ENCODE peak calls at places on chromosomes 12 and 14, in five cellular contexts. L is stomach; J is CD8-positive, alpha-beta memory T cell; P is heart left ventricle; Q is CD4-positive, CD25-positive, alpha-beta regulatory T cell. Z is an unnamed sample.

GRCh38 chr14:59004012-59004411 is 184.5 kb upstream of the DAAM1 start:
- DNase-seq in L (no peak), J (no peak), P (no peak), Q (no peak), Z (peak; percentile 35)

GRCh38 chr14:77965919-77966435 is 166.1 kb downstream of the ADCK1 start:
- DNase-seq in L (peak; percentile 54), J (no peak), P (no peak), Q (peak; percentile 38), Z (peak; percentile 6)

GRCh38 chr12:69688496-69689427 is 10.3 kb downstream of the BEST3 start:
- DNase-seq in L (peak; percentile 31), J (no peak), P (peak; percentile 76), Q (peak; percentile 19), Z (peak; percentile 91)

GRCh38 chr12:111410229-111411186 is 4.8 kb downstream of the SH2B3 start:
- DNase-seq in L (no peak), J (no peak), P (no peak), Q (no peak), Z (peak; percentile 52)

GRCh38 chr14:104800600-104801283 is at the start of gene ZBTB42:
- DNase-seq in L (peak; percentile 95), J (peak; percentile 62), P (peak; percentile 83), Q (peak; percentile 76), Z (peak; percentile 77)

GRCh38 chr12:114192013-114192412 is 213.9 kb downstream of the TBX5 start:
- DNase-seq in L (no peak), J (no peak), P (no peak), Q (no peak), Z (no peak)

GRCh38 chr12:51320695-51321320 is 3.2 kb downstream of the BIN2 start:
- DNase-seq in L (no peak), J (peak; percentile 5), P (no peak), Q (peak; percentile 53), Z (peak; percentile 43)

GRCh38 chr12:104177663-104178501 is 37.7 kb upstream of the TXNRD1 start:
- DNase-seq in L (peak; percentile 38), J (no peak), P (peak; percentile 64), Q (peak; percentile 42), Z (peak; percentile 100)

GRCh38 chr12:80794506-80794905 is 77.8 kb downstream of the MYF5 start:
- DNase-seq in L (no peak), J (no peak), P (no peak), Q (no peak), Z (no peak)

GRCh38 chr12:8849785-8850184 is 27.4 kb downstream of the A2ML1 start:
- DNase-seq in L (no peak), J (no peak), P (no peak), Q (no peak), Z (no peak)

GRCh38 chr12:110741795-110742717 is 635 bp downstream of the PPP1CC start:
- DNase-seq in L (peak; percentile 28), J (no peak), P (no peak), Q (peak; percentile 57), Z (peak; percentile 37)

GRCh38 chr14:29724991-29725390 is 202.7 kb downstream of the PRKD1 start:
- DNase-seq in L (no peak), J (no peak), P (no peak), Q (no peak), Z (peak; percentile 76)

GRCh38 chr14:70773182-70773862 is 36.0 kb downstream of the MAP3K9 start:
- DNase-seq in L (no peak), J (no peak), P (no peak), Q (no peak), Z (no peak)

GRCh38 chr14:84323450-84323849 is 1206.5 kb upstream of the FLRT2 start:
- DNase-seq in L (no peak), J (no peak), P (no peak), Q (no peak), Z (no peak)

GRCh38 chr12:110253176-110253575 is 27.9 kb upstream of the ATP2A2 start:
- DNase-seq in L (peak; percentile 70), J (no peak), P (peak; percentile 84), Q (no peak), Z (peak; percentile 45)

GRCh38 chr12:99435095-99435791 is 212.3 kb upstream of the GARIN6 start:
- DNase-seq in L (no peak), J (no peak), P (no peak), Q (no peak), Z (no peak)

GRCh38 chr12:4243098-4243795 is 30.3 kb upstream of the CCND2 start:
- DNase-seq in L (no peak), J (no peak), P (no peak), Q (no peak), Z (no peak)

GRCh38 chr12:123250471-123251383 is 17.5 kb downstream of the MTRFR start:
- DNase-seq in L (peak; percentile 84), J (no peak), P (peak; percentile 37), Q (no peak), Z (no peak)

GRCh38 chr12:116065561-116065960 is 211.9 kb downstream of the MED13L start:
- DNase-seq in L (no peak), J (no peak), P (no peak), Q (no peak), Z (peak; percentile 52)

GRCh38 chr14:74786916-74787315 is 23.8 kb downstream of the YLPM1 start:
- DNase-seq in L (no peak), J (no peak), P (no peak), Q (no peak), Z (no peak)

GRCh38 chr12:29238822-29239291 is 89.8 kb downstream of the FAR2 start:
- DNase-seq in L (no peak), J (no peak), P (no peak), Q (no peak), Z (no peak)

GRCh38 chr12:79650440-79650839 is 40.3 kb downstream of the PAWR start:
- DNase-seq in L (no peak), J (no peak), P (no peak), Q (no peak), Z (no peak)

GRCh38 chr12:83700858-83701257 is 1014.2 kb downstream of the TMTC2 start:
- DNase-seq in L (no peak), J (no peak), P (no peak), Q (no peak), Z (no peak)

GRCh38 chr12:45658066-45658465 is 71.4 kb upstream of the ARID2 start:
- DNase-seq in L (no peak), J (no peak), P (no peak), Q (no peak), Z (no peak)

GRCh38 chr12:112419269-112420133 is 754 bp downstream of the PTPN11 start:
- DNase-seq in L (peak; percentile 64), J (no peak), P (peak; percentile 74), Q (peak; percentile 60), Z (peak; percentile 79)

GRCh38 chr14:83251402-83251801 is 1717.7 kb upstream of the SEL1L start:
- DNase-seq in L (no peak), J (no peak), P (no peak), Q (no peak), Z (no peak)

GRCh38 chr12:452667-453210 is 7.0 kb upstream of the B4GALNT3 start:
- DNase-seq in L (peak; percentile 41), J (peak; percentile 43), P (peak; percentile 64), Q (no peak), Z (no peak)

GRCh38 chr12:84766375-84766774 is 146.2 kb downstream of the SLC6A15 start:
- DNase-seq in L (no peak), J (no peak), P (no peak), Q (no peak), Z (no peak)

GRCh38 chr12:2284857-2285256 is 232.1 kb downstream of the CACNA1C start:
- DNase-seq in L (peak; percentile 66), J (no peak), P (peak; percentile 89), Q (peak; percentile 20), Z (peak; percentile 88)
- H3K27ac ChIP-seq in L (peak overlapping the region; percentile 54), J (no peak overlapping the region), P (peak overlapping the region; percentile 65), Q (no peak overlapping the region), Z (peak overlapping the region; percentile 61)

GRCh38 chr12:49730568-49731101 is 10.7 kb upstream of the TMBIM6 start:
- DNase-seq in L (no peak), J (no peak), P (no peak), Q (no peak), Z (no peak)
- H3K9me3 ChIP-seq in L (no peaks in the 10 kb centered on the region), J (no peaks in the 10 kb centered on the region), P (no peaks in the 10 kb centered on the region), Q (no peaks in the 10 kb centered on the region), Z (no peaks in the 10 kb centered on the region)

GRCh38 chr12:56267443-56268071 is 815 bp downstream of the COQ10A start:
- DNase-seq in L (no peak), J (no peak), P (no peak), Q (no peak), Z (peak; percentile 46)
- H3K27ac ChIP-seq in L (peak overlapping the region; percentile 98), J (peak overlapping the region; percentile 98), P (peak overlapping the region; percentile 99), Q (peak overlapping the region; percentile 96), Z (peak overlapping the region; percentile 83)

GRCh38 chr14:68548194-68549056 is 244.4 kb downstream of the ZFP36L1 start:
- DNase-seq in L (peak; percentile 48), J (no peak), P (peak; percentile 88), Q (no peak), Z (peak; percentile 99)

GRCh38 chr14:68552075-68552474 is 240.8 kb downstream of the ZFP36L1 start:
- DNase-seq in L (no peak), J (no peak), P (no peak), Q (no peak), Z (no peak)

GRCh38 chr14:68551045-68551683 is 241.7 kb downstream of the ZFP36L1 start:
- DNase-seq in L (no peak), J (no peak), P (no peak), Q (no peak), Z (peak; percentile 45)

GRCh38 chr14:68549057-68549421 is 243.8 kb downstream of the ZFP36L1 start:
- DNase-seq in L (no peak), J (no peak), P (no peak), Q (no peak), Z (peak; percentile 84)

DNA sequence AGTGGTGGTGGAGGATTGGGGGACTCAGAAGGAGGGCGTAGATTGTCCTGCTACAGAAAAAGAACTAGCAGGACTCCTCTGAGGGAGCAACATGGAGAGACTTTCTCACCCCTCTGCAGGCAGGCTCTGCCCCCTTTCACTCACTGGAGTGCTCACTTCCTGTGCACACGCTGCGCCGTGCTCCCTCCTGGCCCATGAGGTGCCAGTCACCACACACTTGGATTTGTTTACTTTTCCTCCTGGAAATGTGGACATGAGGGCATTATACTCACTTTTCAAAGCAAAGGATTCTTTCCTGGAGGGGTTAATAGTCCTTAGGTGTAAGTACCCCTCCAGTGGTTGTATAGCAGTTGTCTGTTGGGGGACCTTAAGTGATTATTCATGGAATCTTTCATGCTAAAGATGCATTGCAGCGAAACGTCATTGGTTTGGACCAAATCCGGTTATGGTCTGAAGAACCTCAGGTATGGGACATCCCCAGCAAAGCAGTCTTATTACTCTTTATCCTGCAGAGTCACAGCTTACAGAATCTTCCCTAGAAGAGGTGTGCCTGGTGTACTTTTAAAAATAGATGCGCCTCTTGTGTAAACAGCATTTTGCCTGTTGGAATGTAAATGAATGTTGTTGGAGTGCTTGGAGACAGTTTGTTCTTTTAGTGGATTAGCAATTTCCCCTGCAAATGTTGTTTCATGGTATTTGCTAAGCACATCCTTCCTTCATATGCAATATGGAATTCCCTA is 242.7 kb downstream of the ZFP36L1 start:
- DNase-seq in L (no peak), J (no peak), P (no peak), Q (no peak), Z (no peak)
- H3K9me3 ChIP-seq in L (no peaks in the 10 kb centered on the region), J (no peaks in the 10 kb centered on the region), P (no peaks in the 10 kb centered on the region), Q (no peaks in the 10 kb centered on the region), Z (no peaks in the 10 kb centered on the region)

DNA sequence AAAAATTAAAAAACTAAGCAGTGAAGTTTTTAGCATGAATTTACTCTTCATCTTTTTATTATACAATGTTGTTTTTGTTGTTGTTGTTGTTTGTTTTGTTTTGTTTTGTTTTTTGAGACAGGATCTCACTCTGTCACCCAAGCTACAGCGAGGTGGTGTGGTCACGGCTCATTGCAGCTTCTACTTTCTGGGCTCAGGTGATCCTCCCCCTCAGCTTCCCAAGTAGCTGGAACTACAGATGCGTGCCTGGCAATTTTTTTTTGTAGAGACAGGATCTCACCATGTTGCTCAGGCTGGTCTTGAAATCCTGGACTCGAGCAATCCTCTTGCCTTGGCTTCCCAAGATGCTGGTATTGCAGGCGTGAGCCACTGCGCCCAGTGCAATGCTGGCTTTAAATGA is 11.3 kb downstream of the PPFIBP1 start:
- DNase-seq in L (no peak), J (no peak), P (no peak), Q (no peak), Z (no peak)
- H3K27ac ChIP-seq in L (no peak overlapping the region), J (no peak overlapping the region), P (no peak overlapping the region), Q (no peak overlapping the region), Z (no peak overlapping the region)